ENCODE peak calls at places on chromosomes 5 and 9, in ten cellular contexts. One of them, this sample, is unnamed.

GRCh38 chr5:106601605-106602004 is 1069.1 kb downstream of the EFNA5 start:
- DNase-seq in NCI-H1930: no peak
- DNase-seq in memory B cell: no peak
- DNase-seq in CD4-positive, alpha-beta T cell: no peak
- DNase-seq in hepatic stellate cell: no peak
- DNase-seq in left kidney: peak
- DNase-seq in neural progenitor cell: no peak
- DNase-seq in NCI-H774: no peak
- DNase-seq in fibroblast of mammary gland: no peak
- DNase-seq in EH: no peak
- DNase-seq in this sample: no peak

GRCh38 chr5:66856041-66856805 is 260.0 kb downstream of the MAST4 start:
- DNase-seq in NCI-H1930: no peak
- DNase-seq in memory B cell: no peak
- DNase-seq in CD4-positive, alpha-beta T cell: no peak
- DNase-seq in hepatic stellate cell: no peak
- DNase-seq in left kidney: no peak
- DNase-seq in neural progenitor cell: no peak
- DNase-seq in NCI-H774: no peak
- DNase-seq in fibroblast of mammary gland: no peak
- DNase-seq in EH: no peak
- DNase-seq in this sample: no peak

GRCh38 chr9:130116346-130116745 is 55.9 kb upstream of the NCS1 start:
- DNase-seq in NCI-H1930: no peak
- DNase-seq in memory B cell: no peak
- DNase-seq in CD4-positive, alpha-beta T cell: no peak
- DNase-seq in hepatic stellate cell: no peak
- DNase-seq in left kidney: no peak
- DNase-seq in neural progenitor cell: no peak
- DNase-seq in NCI-H774: no peak
- DNase-seq in fibroblast of mammary gland: no peak
- DNase-seq in EH: no peak
- DNase-seq in this sample: no peak

GRCh38 chr5:109707531-109707930 is 17.8 kb downstream of the MAN2A1 start:
- DNase-seq in NCI-H1930: no peak
- DNase-seq in memory B cell: no peak
- DNase-seq in CD4-positive, alpha-beta T cell: no peak
- DNase-seq in hepatic stellate cell: no peak
- DNase-seq in left kidney: no peak
- DNase-seq in neural progenitor cell: no peak
- DNase-seq in NCI-H774: no peak
- DNase-seq in fibroblast of mammary gland: no peak
- DNase-seq in EH: no peak
- DNase-seq in this sample: no peak

GRCh38 chr9:70607329-70607728 is 192.9 kb upstream of the KLF9 start:
- DNase-seq in NCI-H1930: no peak
- DNase-seq in memory B cell: no peak
- DNase-seq in CD4-positive, alpha-beta T cell: no peak
- DNase-seq in hepatic stellate cell: no peak
- DNase-seq in left kidney: no peak
- DNase-seq in neural progenitor cell: no peak
- DNase-seq in NCI-H774: no peak
- DNase-seq in fibroblast of mammary gland: no peak
- DNase-seq in EH: no peak
- DNase-seq in this sample: no peak

GRCh38 chr5:67141644-67142043 is 55.0 kb downstream of the CD180 start:
- DNase-seq in NCI-H1930: no peak
- DNase-seq in memory B cell: no peak
- DNase-seq in CD4-positive, alpha-beta T cell: no peak
- DNase-seq in hepatic stellate cell: no peak
- DNase-seq in left kidney: no peak
- DNase-seq in neural progenitor cell: no peak
- DNase-seq in NCI-H774: peak
- DNase-seq in fibroblast of mammary gland: no peak
- DNase-seq in EH: no peak
- DNase-seq in this sample: no peak

GRCh38 chr5:443239-444151 is 519 bp downstream of the EXOC3 start:
- DNase-seq in NCI-H1930: no peak
- DNase-seq in memory B cell: peak
- DNase-seq in CD4-positive, alpha-beta T cell: no peak
- DNase-seq in hepatic stellate cell: peak
- DNase-seq in left kidney: no peak
- DNase-seq in neural progenitor cell: no peak
- DNase-seq in NCI-H774: peak
- DNase-seq in fibroblast of mammary gland: no peak
- DNase-seq in EH: no peak
- DNase-seq in this sample: no peak

GRCh38 chr9:126631254-126631653 is 17.5 kb downstream of the LMX1B start:
- DNase-seq in NCI-H1930: no peak
- DNase-seq in memory B cell: no peak
- DNase-seq in CD4-positive, alpha-beta T cell: no peak
- DNase-seq in hepatic stellate cell: no peak
- DNase-seq in left kidney: no peak
- DNase-seq in neural progenitor cell: peak
- DNase-seq in NCI-H774: no peak
- DNase-seq in fibroblast of mammary gland: no peak
- DNase-seq in EH: no peak
- DNase-seq in this sample: no peak

GRCh38 chr5:93581738-93582414 is 857 bp upstream of the NR2F1-AS1 start:
- DNase-seq in NCI-H1930: peak
- DNase-seq in memory B cell: no peak
- DNase-seq in CD4-positive, alpha-beta T cell: no peak
- DNase-seq in hepatic stellate cell: no peak
- DNase-seq in left kidney: peak
- DNase-seq in neural progenitor cell: peak
- DNase-seq in NCI-H774: peak
- DNase-seq in fibroblast of mammary gland: peak
- DNase-seq in EH: peak
- DNase-seq in this sample: no peak

GRCh38 chr9:35072461-35073275 is at the start of gene VCP:
- DNase-seq in NCI-H1930: peak
- DNase-seq in memory B cell: no peak
- DNase-seq in CD4-positive, alpha-beta T cell: peak
- DNase-seq in hepatic stellate cell: peak
- DNase-seq in left kidney: peak
- DNase-seq in neural progenitor cell: peak
- DNase-seq in NCI-H774: peak
- DNase-seq in fibroblast of mammary gland: peak
- DNase-seq in EH: peak
- DNase-seq in this sample: peak

GRCh38 chr9:35718726-35719511 is 13.1 kb downstream of the TLN1 start:
- DNase-seq in NCI-H1930: no peak
- DNase-seq in memory B cell: peak
- DNase-seq in CD4-positive, alpha-beta T cell: no peak
- DNase-seq in hepatic stellate cell: no peak
- DNase-seq in left kidney: no peak
- DNase-seq in neural progenitor cell: no peak
- DNase-seq in NCI-H774: no peak
- DNase-seq in fibroblast of mammary gland: peak
- DNase-seq in EH: no peak
- DNase-seq in this sample: no peak

GRCh38 chr5:180910735-180911134 is 11.8 kb downstream of the BTNL8 start:
- DNase-seq in NCI-H1930: no peak
- DNase-seq in memory B cell: no peak
- DNase-seq in CD4-positive, alpha-beta T cell: no peak
- DNase-seq in hepatic stellate cell: no peak
- DNase-seq in left kidney: peak
- DNase-seq in neural progenitor cell: no peak
- DNase-seq in NCI-H774: no peak
- DNase-seq in fibroblast of mammary gland: no peak
- DNase-seq in EH: no peak
- DNase-seq in this sample: no peak

GRCh38 chr5:14144586-14145355 is 1.6 kb downstream of the TRIO start:
- DNase-seq in NCI-H1930: peak
- DNase-seq in memory B cell: peak
- DNase-seq in CD4-positive, alpha-beta T cell: peak
- DNase-seq in hepatic stellate cell: peak
- DNase-seq in left kidney: peak
- DNase-seq in neural progenitor cell: peak
- DNase-seq in NCI-H774: peak
- DNase-seq in fibroblast of mammary gland: peak
- DNase-seq in EH: peak
- DNase-seq in this sample: no peak

GRCh38 chr5:15943487-15943886 is 236.1 kb downstream of the MARCHF11 start:
- DNase-seq in NCI-H1930: no peak
- DNase-seq in memory B cell: no peak
- DNase-seq in CD4-positive, alpha-beta T cell: no peak
- DNase-seq in hepatic stellate cell: peak
- DNase-seq in left kidney: no peak
- DNase-seq in neural progenitor cell: no peak
- DNase-seq in NCI-H774: no peak
- DNase-seq in fibroblast of mammary gland: no peak
- DNase-seq in EH: peak
- DNase-seq in this sample: no peak

GRCh38 chr9:130147215-130147614 is 25.0 kb upstream of the NCS1 start:
- DNase-seq in NCI-H1930: no peak
- DNase-seq in memory B cell: no peak
- DNase-seq in CD4-positive, alpha-beta T cell: no peak
- DNase-seq in hepatic stellate cell: no peak
- DNase-seq in left kidney: no peak
- DNase-seq in neural progenitor cell: no peak
- DNase-seq in NCI-H774: no peak
- DNase-seq in fibroblast of mammary gland: no peak
- DNase-seq in EH: no peak
- DNase-seq in this sample: no peak

GRCh38 chr5:69271376-69271775 is 36.7 kb downstream of the CDK7 start:
- DNase-seq in NCI-H1930: no peak
- DNase-seq in memory B cell: no peak
- DNase-seq in CD4-positive, alpha-beta T cell: no peak
- DNase-seq in hepatic stellate cell: no peak
- DNase-seq in left kidney: no peak
- DNase-seq in neural progenitor cell: no peak
- DNase-seq in NCI-H774: no peak
- DNase-seq in fibroblast of mammary gland: peak
- DNase-seq in EH: peak
- DNase-seq in this sample: no peak

GRCh38 chr5:150410524-150411244 is 2.0 kb downstream of the CD74 start:
- DNase-seq in NCI-H1930: no peak
- DNase-seq in memory B cell: peak
- DNase-seq in CD4-positive, alpha-beta T cell: peak
- DNase-seq in hepatic stellate cell: peak
- DNase-seq in left kidney: peak
- DNase-seq in neural progenitor cell: peak
- DNase-seq in NCI-H774: peak
- DNase-seq in fibroblast of mammary gland: peak
- DNase-seq in EH: peak
- DNase-seq in this sample: peak

GRCh38 chr9:73720601-73721000 is 568.9 kb downstream of the ANXA1 start:
- DNase-seq in NCI-H1930: no peak
- DNase-seq in memory B cell: no peak
- DNase-seq in CD4-positive, alpha-beta T cell: no peak
- DNase-seq in hepatic stellate cell: no peak
- DNase-seq in left kidney: no peak
- DNase-seq in neural progenitor cell: no peak
- DNase-seq in NCI-H774: no peak
- DNase-seq in fibroblast of mammary gland: peak
- DNase-seq in EH: no peak
- DNase-seq in this sample: no peak

GRCh38 chr5:87434461-87434860 is 21.7 kb upstream of the CCNH start:
- DNase-seq in NCI-H1930: no peak
- DNase-seq in memory B cell: no peak
- DNase-seq in CD4-positive, alpha-beta T cell: no peak
- DNase-seq in hepatic stellate cell: no peak
- DNase-seq in left kidney: no peak
- DNase-seq in neural progenitor cell: no peak
- DNase-seq in NCI-H774: no peak
- DNase-seq in fibroblast of mammary gland: no peak
- DNase-seq in EH: no peak
- DNase-seq in this sample: no peak

GRCh38 chr9:117672397-117672796 is 31.8 kb upstream of the TLR4 start:
- DNase-seq in NCI-H1930: no peak
- DNase-seq in memory B cell: no peak
- DNase-seq in CD4-positive, alpha-beta T cell: no peak
- DNase-seq in hepatic stellate cell: peak
- DNase-seq in left kidney: no peak
- DNase-seq in neural progenitor cell: no peak
- DNase-seq in NCI-H774: no peak
- DNase-seq in fibroblast of mammary gland: peak
- DNase-seq in EH: peak
- DNase-seq in this sample: no peak

This sample was measured in T-cell.